ENCODE peak calls at places on chromosomes 2 and 18, in five cellular contexts. D is GM23338, L is sigmoid colon, H is lower lobe of right lung, R is adrenal gland. A is an unnamed sample.

GRCh38 chr2:18514838-18515461 is 45.5 kb downstream of the RDH14 start:
- DNase-seq in D (no peak), L (no peak), H (no peak), R (no peak), A (no peak)

GRCh38 chr2:223055836-223056235 is 3.8 kb downstream of the KCNE4 start:
- DNase-seq in D (no peak), L (peak), H (no peak), R (peak), A (no peak)

GRCh38 chr2:71784734-71785549 is 331.6 kb downstream of the DYSF start:
- DNase-seq in D (no peak), L (no peak), H (no peak), R (peak), A (no peak)

GRCh38 chr2:187877391-187877790 is 323.2 kb upstream of the TFPI start:
- DNase-seq in D (no peak), L (no peak), H (no peak), R (no peak), A (no peak)

GRCh38 chr2:127392133-127392827 is 4.5 kb upstream of the MAP3K2 start:
- DNase-seq in D (no peak), L (no peak), H (no peak), R (no peak), A (no peak)

GRCh38 chr2:128305555-128306080 is 13.1 kb downstream of the HS6ST1 start:
- DNase-seq in D (no peak), L (peak), H (peak), R (no peak), A (peak)

GRCh38 chr2:96102596-96103387 is 13.6 kb downstream of the ADRA2B start:
- DNase-seq in D (no peak), L (peak), H (peak), R (peak), A (no peak)

GRCh38 chr2:240232961-240233890 is 92.8 kb upstream of the OTOS start:
- DNase-seq in D (peak), L (peak), H (peak), R (peak), A (peak)

GRCh38 chr2:113203901-113204519 is 30.2 kb downstream of the PSD4 start:
- DNase-seq in D (peak), L (no peak), H (peak), R (peak), A (peak)

GRCh38 chr2:85089464-85090072 is 43.6 kb upstream of the TCF7L1 start:
- DNase-seq in D (peak), L (no peak), H (no peak), R (no peak), A (no peak)

GRCh38 chr2:102514061-102514785 is 41.2 kb downstream of the SLC9A4 start:
- DNase-seq in D (peak), L (no peak), H (no peak), R (no peak), A (no peak)

GRCh38 chr2:171390941-171391516 is 42.8 kb downstream of the METTL8 start:
- DNase-seq in D (no peak), L (no peak), H (no peak), R (no peak), A (peak)

GRCh38 chr18:31946305-31947046 is 3.5 kb upstream of the TRAPPC8 start:
- DNase-seq in D (peak), L (no peak), H (no peak), R (no peak), A (no peak)

DNA sequence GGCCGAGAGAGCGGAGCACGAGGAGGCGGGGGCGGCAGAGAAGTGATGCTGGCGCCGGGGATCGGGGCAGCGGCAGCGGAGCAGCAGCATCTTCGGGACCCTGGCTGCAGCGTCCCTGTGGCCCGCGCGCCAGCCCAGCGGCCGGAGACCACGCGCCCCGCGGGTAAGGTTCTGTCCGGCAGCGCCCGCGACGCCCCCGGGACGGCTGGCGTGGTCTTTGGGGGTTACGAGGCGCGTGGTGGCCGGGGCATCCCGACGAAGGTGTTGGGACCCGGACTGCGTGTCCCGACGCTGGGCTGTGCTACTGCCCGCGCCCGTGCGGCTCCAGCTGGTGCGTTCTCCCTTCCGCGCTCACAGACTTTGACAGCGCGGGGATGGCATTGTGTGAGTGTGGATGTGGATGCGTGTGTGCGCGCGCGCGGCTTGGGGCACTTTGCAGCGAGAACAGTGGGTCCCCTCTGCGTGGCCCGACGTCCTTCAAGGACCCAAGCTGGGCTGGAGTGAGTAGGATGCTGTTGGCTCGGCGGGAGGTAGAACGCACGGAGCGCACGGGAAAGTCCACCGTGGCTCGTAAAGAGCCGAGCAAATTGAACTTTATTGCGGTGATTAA is 405.0 kb downstream of the XIRP2 start:
- DNase-seq in D (peak), L (peak), H (peak), R (peak), A (peak)
- TF ChIP-seq CTCF in D (no peak), L (no peak), H (no peak), R (no peak), A (no peak)

DNA sequence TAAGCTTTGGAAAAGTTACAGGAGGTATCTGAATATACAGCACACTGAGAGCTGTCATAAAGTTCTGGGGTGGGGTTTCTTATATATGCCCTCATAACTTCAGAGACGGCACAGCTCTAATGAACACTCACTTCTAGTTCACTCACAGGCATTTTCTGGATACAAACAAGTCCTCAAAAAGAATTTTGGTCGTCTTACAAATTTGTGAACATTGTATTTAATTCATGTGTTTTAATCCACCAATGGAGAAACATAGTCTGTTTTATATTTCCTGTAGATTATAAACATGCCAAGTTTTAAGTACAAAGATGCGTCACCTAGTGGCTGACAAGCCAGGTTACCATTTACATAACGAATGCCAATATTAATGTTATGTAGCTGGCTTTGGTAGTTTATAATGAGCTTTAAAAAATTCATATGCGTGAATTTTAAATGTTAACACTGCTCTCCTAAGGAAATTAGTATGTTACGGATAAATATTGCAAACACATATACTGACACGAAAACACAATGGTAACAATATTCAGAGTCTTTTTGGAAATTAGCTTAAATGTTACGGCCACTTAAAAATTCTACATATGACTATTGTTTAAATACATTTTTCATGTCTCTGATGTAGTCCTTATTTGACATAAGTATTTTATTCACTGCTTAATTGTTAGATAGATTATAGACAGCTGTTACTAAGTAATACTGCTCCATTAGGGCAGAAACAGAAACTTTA is 2.5 kb downstream of the COL3A1 start:
- DNase-seq in D (no peak), L (no peak), H (no peak), R (no peak), A (no peak)
- H3K4me3 ChIP-seq in D (no peak), L (peak), H (peak), R (no peak), A (no peak)

DNA sequence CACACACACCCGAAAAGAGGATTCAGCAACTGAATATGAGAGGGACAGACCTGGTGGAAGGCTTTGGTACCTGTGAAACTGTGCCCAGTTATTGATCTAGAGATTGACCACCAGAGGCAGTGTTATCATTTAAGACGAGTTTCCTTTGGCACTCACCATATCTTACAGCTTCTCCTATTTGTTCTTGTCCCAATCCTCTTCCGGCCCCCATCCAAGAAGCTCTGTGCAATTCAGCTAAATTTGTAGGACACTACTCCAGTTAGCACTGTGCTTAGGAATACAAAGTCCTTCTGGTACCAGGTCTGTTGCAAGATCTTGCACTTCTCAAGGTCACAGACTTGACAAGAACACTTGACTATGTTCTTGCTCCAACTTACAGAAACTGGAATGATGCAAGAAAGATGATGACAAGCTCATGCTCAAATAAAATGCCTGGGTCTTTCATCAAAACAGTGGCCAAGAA is 177.7 kb downstream of the TMEM247 start:
- DNase-seq in D (peak), L (peak), H (no peak), R (peak), A (peak)
- TF ChIP-seq CTCF in D (peak), L (peak), H (peak), R (peak), A (peak)

DNA sequence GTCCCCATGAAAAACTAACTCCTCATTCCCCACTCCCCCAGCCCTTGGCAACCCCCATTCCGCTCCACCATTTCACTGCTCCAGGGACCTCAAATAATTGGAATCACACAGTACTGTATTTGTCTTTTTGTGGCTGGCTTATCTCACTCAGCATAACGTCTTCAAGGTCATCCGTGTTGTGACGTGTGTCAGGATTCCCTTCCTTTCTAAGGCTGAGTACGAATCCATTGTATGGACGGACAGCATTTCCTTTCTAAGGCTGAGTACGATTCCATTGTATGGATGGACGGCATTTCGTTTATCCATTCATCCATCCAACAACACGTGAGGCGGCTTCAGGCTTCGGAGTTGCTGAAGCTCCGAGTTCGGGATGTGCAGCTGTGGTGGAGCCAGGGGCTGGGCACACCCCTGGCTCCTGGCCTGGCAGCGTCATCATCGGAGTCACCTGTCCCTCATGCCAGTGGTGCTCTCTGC is 1.2 kb upstream of the ASB1 start:
- DNase-seq in D (no peak), L (no peak), H (no peak), R (no peak), A (no peak)
- H3K4me3 ChIP-seq in D (peak), L (peak), H (peak), R (no peak), A (peak)

DNA sequence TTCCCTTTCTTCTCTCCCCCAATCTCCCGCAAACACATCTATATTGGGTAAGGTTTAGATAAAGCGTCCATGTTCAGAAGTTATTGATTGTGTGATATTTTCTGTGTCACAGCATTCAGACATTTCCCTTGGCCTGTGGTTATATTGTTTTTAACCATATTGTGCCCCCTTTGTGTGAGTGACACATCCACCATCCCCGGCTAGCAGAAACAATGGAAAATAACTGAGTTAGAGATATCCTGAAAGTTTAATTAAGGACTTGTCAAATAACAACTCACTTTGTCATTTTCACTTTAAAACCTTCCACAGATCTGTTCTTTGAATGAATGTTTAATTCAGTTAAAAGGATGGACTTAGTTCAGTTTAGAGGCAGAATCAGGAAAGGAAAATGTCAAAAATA is 151.0 kb downstream of the KCNJ3 start:
- DNase-seq in D (no peak), L (no peak), H (no peak), R (no peak), A (no peak)
- TF ChIP-seq CTCF in D (no peak), L (no peak), H (no peak), R (no peak), A (no peak)

GRCh38 chr2:104862061-104862941 is 8.4 kb downstream of the POU3F3 start:
- DNase-seq in D (peak), L (no peak), H (no peak), R (no peak), A (no peak)
- H3K4me3 ChIP-seq in D (peak), L (peak), H (no peak), R (no peak), A (no peak)

GRCh38 chr2:125745514-125745913 is 910.4 kb upstream of the GYPC start:
- DNase-seq in D (peak), L (no peak), H (no peak), R (peak), A (peak)
- TF ChIP-seq CTCF in D (peak), L (no peak), H (peak), R (peak), A (peak)

GRCh38 chr2:219476605-219477578 is 21.8 kb upstream of the GMPPA start:
- DNase-seq in D (peak), L (no peak), H (no peak), R (no peak), A (no peak)
- H3K4me3 ChIP-seq in D (peak), L (peak), H (no peak), R (no peak), A (no peak)

DNA sequence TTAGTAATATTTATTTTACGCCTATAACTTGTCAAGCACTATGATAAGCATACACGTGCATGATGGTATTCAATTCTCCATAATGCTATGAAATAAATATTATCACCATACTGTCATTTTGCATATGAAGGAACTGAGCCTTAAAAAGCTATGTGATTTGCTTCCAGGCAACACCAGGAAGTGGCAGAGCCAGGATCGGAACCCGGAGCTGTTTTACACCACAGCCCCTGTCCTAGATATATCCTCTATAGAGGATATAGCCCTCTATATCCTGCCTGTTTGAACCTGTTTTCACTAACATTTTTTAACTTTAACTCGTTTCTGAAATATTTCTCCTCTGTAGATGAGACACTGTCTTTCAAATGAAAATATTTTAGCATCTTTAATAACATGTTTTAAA is 690.0 kb downstream of the SATB2 start:
- DNase-seq in D (no peak), L (no peak), H (no peak), R (no peak), A (no peak)
- TF ChIP-seq CTCF in D (no peak), L (no peak), H (no peak), R (no peak), A (no peak)

A was measured in GM12865.